ENCODE peak calls at places on chromosomes 12 and 14, in ten cellular contexts. K is NCI-H345; M is colonic mucosa; L is stimulated activated CD8-positive, alpha-beta memory T cell treated with anti-CD3 and anti-CD28 coated beads, Interleukin-4, amount 100 ng/mL, for 4 hours; P is effector memory CD8-positive, alpha-beta T cell; N is CD8-positive, alpha-beta memory T cell; S is AG08396; Z is G401; W is activated T-helper 1 cell treated with anti-CD3 and anti-CD28 coated beads, Interleukin-2, amount 50 U/mL, for 16 hours; G is C1 segment of cervical spinal cord. Q is an unnamed sample.

GRCh38 chr12:131222271-131223139 is 268.8 kb downstream of the ADGRD1 start:
- DNase-seq in K (no peak), M (no peak), L (no peak), P (no peak), N (no peak), S (no peak), Z (peak), W (no peak), G (no peak), Q (no peak)

GRCh38 chr12:115897718-115898117 is 379.8 kb downstream of the MED13L start:
- DNase-seq in K (no peak), M (no peak), L (no peak), P (no peak), N (no peak), S (peak), Z (no peak), W (no peak), G (no peak), Q (no peak)

GRCh38 chr12:60475825-60476224 is 880.0 kb downstream of the SLC16A7 start:
- DNase-seq in K (no peak), M (no peak), L (no peak), P (no peak), N (no peak), S (no peak), Z (no peak), W (no peak), G (no peak), Q (no peak)

GRCh38 chr12:54240971-54241588 is 38.8 kb downstream of the CBX5 start:
- DNase-seq in K (no peak), M (no peak), L (no peak), P (no peak), N (no peak), S (no peak), Z (no peak), W (no peak), G (no peak), Q (no peak)

GRCh38 chr14:56273151-56273550 is 154.9 kb downstream of the PELI2 start:
- DNase-seq in K (no peak), M (no peak), L (no peak), P (no peak), N (no peak), S (no peak), Z (no peak), W (no peak), G (no peak), Q (no peak)

GRCh38 chr12:6944381-6945186 is 762 bp downstream of the C12orf57 start:
- DNase-seq in K (peak), M (peak), L (peak), P (peak), N (peak), S (peak), Z (peak), W (peak), G (peak), Q (peak)

GRCh38 chr14:92888896-92889295 is 34.1 kb upstream of the CHGA start:
- DNase-seq in K (no peak), M (no peak), L (no peak), P (no peak), N (no peak), S (no peak), Z (no peak), W (no peak), G (no peak), Q (no peak)

GRCh38 chr12:632102-632696 is 31.0 kb downstream of the NINJ2 start:
- DNase-seq in K (no peak), M (no peak), L (no peak), P (no peak), N (no peak), S (peak), Z (peak), W (no peak), G (no peak), Q (peak)

GRCh38 chr12:103382736-103383346 is 112.9 kb downstream of the C12orf42 start:
- DNase-seq in K (no peak), M (no peak), L (no peak), P (no peak), N (no peak), S (no peak), Z (no peak), W (no peak), G (no peak), Q (no peak)

GRCh38 chr14:58108717-58109116 is 43.3 kb downstream of the ARMH4 start:
- DNase-seq in K (no peak), M (no peak), L (no peak), P (no peak), N (no peak), S (no peak), Z (no peak), W (no peak), G (no peak), Q (no peak)

GRCh38 chr14:96122496-96122895 is 82.1 kb upstream of the BDKRB2 start:
- DNase-seq in K (no peak), M (peak), L (no peak), P (no peak), N (no peak), S (peak), Z (no peak), W (no peak), G (no peak), Q (peak)

GRCh38 chr12:4159851-4160250 is 113.7 kb upstream of the CCND2 start:
- DNase-seq in K (no peak), M (no peak), L (no peak), P (no peak), N (no peak), S (no peak), Z (no peak), W (no peak), G (no peak), Q (no peak)

GRCh38 chr12:65368071-65368470 is 89.6 kb downstream of the MSRB3 start:
- DNase-seq in K (no peak), M (no peak), L (no peak), P (no peak), N (no peak), S (no peak), Z (no peak), W (no peak), G (no peak), Q (no peak)

GRCh38 chr14:91227183-91227628 is 17.3 kb downstream of the GPR68 start:
- DNase-seq in K (no peak), M (no peak), L (no peak), P (peak), N (no peak), S (no peak), Z (no peak), W (no peak), G (no peak), Q (no peak)

GRCh38 chr12:106115450-106115849 is 23.3 kb downstream of the NUAK1 start:
- DNase-seq in K (no peak), M (no peak), L (no peak), P (no peak), N (no peak), S (no peak), Z (peak), W (no peak), G (no peak), Q (no peak)

GRCh38 chr14:95174184-95174804 is 17.0 kb upstream of the DICER1 start:
- DNase-seq in K (no peak), M (no peak), L (no peak), P (no peak), N (no peak), S (no peak), Z (no peak), W (no peak), G (no peak), Q (no peak)

GRCh38 chr12:78157199-78157598 is 326.5 kb downstream of the NAV3 start:
- DNase-seq in K (no peak), M (no peak), L (no peak), P (no peak), N (no peak), S (no peak), Z (no peak), W (no peak), G (no peak), Q (no peak)

GRCh38 chr14:91065266-91065665 is 4.8 kb upstream of the RPS6KA5 start:
- DNase-seq in K (no peak), M (no peak), L (no peak), P (no peak), N (no peak), S (no peak), Z (no peak), W (no peak), G (no peak), Q (no peak)

GRCh38 chr12:12562585-12563245 is at the start of gene DUSP16:
- DNase-seq in K (peak), M (peak), L (peak), P (peak), N (peak), S (peak), Z (peak), W (peak), G (peak), Q (peak)

GRCh38 chr12:96061864-96062453 is 26.6 kb upstream of the LTA4H start:
- DNase-seq in K (peak), M (peak), L (peak), P (peak), N (peak), S (peak), Z (peak), W (peak), G (peak), Q (peak)

GRCh38 chr12:51269174-51270066 is 795 bp downstream of the SMAGP start:
- DNase-seq in K (peak), M (peak), L (no peak), P (peak), N (peak), S (peak), Z (peak), W (peak), G (no peak), Q (peak)

GRCh38 chr14:104869669-104870367 is 4.8 kb downstream of the CEP170B start:
- DNase-seq in K (no peak), M (no peak), L (no peak), P (no peak), N (no peak), S (no peak), Z (no peak), W (no peak), G (no peak), Q (no peak)

GRCh38 chr14:66610154-66610563 is 102.2 kb downstream of the GPHN start:
- DNase-seq in K (no peak), M (no peak), L (no peak), P (no peak), N (peak), S (no peak), Z (no peak), W (no peak), G (no peak), Q (no peak)

GRCh38 chr12:112939761-112940357 is 1.6 kb downstream of the OAS3 start:
- DNase-seq in K (no peak), M (no peak), L (no peak), P (no peak), N (no peak), S (no peak), Z (no peak), W (no peak), G (no peak), Q (no peak)

GRCh38 chr12:79439179-79439825 is 251.5 kb downstream of the PAWR start:
- DNase-seq in K (no peak), M (no peak), L (no peak), P (no peak), N (no peak), S (no peak), Z (no peak), W (no peak), G (no peak), Q (no peak)

GRCh38 chr12:123752046-123752445 is 10.1 kb upstream of the DNAH10 start:
- DNase-seq in K (no peak), M (no peak), L (no peak), P (no peak), N (no peak), S (no peak), Z (no peak), W (no peak), G (no peak), Q (no peak)

GRCh38 chr12:41992029-41992428 is 152.6 kb downstream of the GXYLT1 start:
- DNase-seq in K (no peak), M (no peak), L (no peak), P (no peak), N (no peak), S (no peak), Z (no peak), W (no peak), G (no peak), Q (no peak)

GRCh38 chr14:33762462-33762861 is 188.4 kb downstream of the EGLN3 start:
- DNase-seq in K (no peak), M (no peak), L (no peak), P (no peak), N (no peak), S (no peak), Z (no peak), W (no peak), G (no peak), Q (no peak)

GRCh38 chr12:90366286-90366685 is 588.7 kb downstream of the CCER1 start:
- DNase-seq in K (no peak), M (no peak), L (no peak), P (no peak), N (no peak), S (peak), Z (no peak), W (no peak), G (no peak), Q (no peak)

GRCh38 chr12:71871116-71871515 is 31.6 kb downstream of the TBC1D15 start:
- DNase-seq in K (no peak), M (no peak), L (no peak), P (no peak), N (no peak), S (no peak), Z (no peak), W (no peak), G (no peak), Q (no peak)

GRCh38 chr14:64878775-64879634 is 702 bp downstream of the SPTB start:
- DNase-seq in K (peak), M (peak), L (no peak), P (no peak), N (no peak), S (no peak), Z (peak), W (no peak), G (peak), Q (peak)

GRCh38 chr14:73785834-73786631 is 65.6 kb upstream of the PTGR2 start:
- DNase-seq in K (no peak), M (peak), L (no peak), P (peak), N (peak), S (peak), Z (peak), W (peak), G (peak), Q (peak)

GRCh38 chr12:115667116-115667515 is 610.4 kb downstream of the MED13L start:
- DNase-seq in K (no peak), M (no peak), L (no peak), P (no peak), N (no peak), S (no peak), Z (peak), W (no peak), G (no peak), Q (no peak)

GRCh38 chr14:42428996-42429395 is 822.3 kb downstream of the LRFN5 start:
- DNase-seq in K (no peak), M (no peak), L (no peak), P (no peak), N (no peak), S (no peak), Z (no peak), W (no peak), G (no peak), Q (no peak)

GRCh38 chr12:96235497-96235826 is 41.3 kb downstream of the ELK3 start:
- DNase-seq in K (no peak), M (no peak), L (no peak), P (no peak), N (no peak), S (no peak), Z (peak), W (no peak), G (peak), Q (no peak)

GRCh38 chr12:111580119-111580425 is 19.0 kb downstream of the ATXN2 start:
- DNase-seq in K (no peak), M (no peak), L (no peak), P (no peak), N (no peak), S (no peak), Z (no peak), W (no peak), G (no peak), Q (no peak)

GRCh38 chr12:45725631-45726593 is 3.6 kb upstream of the ARID2 start:
- DNase-seq in K (peak), M (peak), L (no peak), P (peak), N (peak), S (peak), Z (peak), W (no peak), G (peak), Q (no peak)

Q was measured in body of pancreas.